ENCODE peak calls at places on chromosomes 2 and 18, in nine cellular contexts. One of them, this sample, is unnamed.

GRCh38 chr2:51620830-51621229 is 588.9 kb upstream of the NRXN1 start:
- DNase-seq in heart left ventricle: no peak
- DNase-seq in H54: no peak
- DNase-seq in vagina: no peak
- DNase-seq in uterus: no peak
- DNase-seq in A549: no peak
- DNase-seq in body of pancreas: no peak
- DNase-seq in sigmoid colon: no peak
- DNase-seq in K562: no peak
- DNase-seq in this sample: no peak

GRCh38 chr18:69956037-69956436 is 8.4 kb upstream of the CD226 start:
- DNase-seq in sigmoid colon: no peak
- DNase-seq in A549: no peak
- DNase-seq in vagina: no peak
- DNase-seq in K562: no peak
- DNase-seq in H54: no peak
- DNase-seq in uterus: peak
- DNase-seq in heart left ventricle: no peak
- DNase-seq in body of pancreas: no peak
- DNase-seq in this sample: no peak

GRCh38 chr2:139160838-139161237 is 380.6 kb upstream of the NXPH2 start:
- DNase-seq in A549: no peak
- DNase-seq in heart left ventricle: no peak
- DNase-seq in K562: no peak
- DNase-seq in sigmoid colon: no peak
- DNase-seq in body of pancreas: no peak
- DNase-seq in uterus: no peak
- DNase-seq in vagina: no peak
- DNase-seq in H54: no peak
- DNase-seq in this sample: no peak

GRCh38 chr2:60992985-60993392 is 24.5 kb upstream of the PEX13 start:
- DNase-seq in body of pancreas: no peak
- DNase-seq in A549: no peak
- DNase-seq in sigmoid colon: no peak
- DNase-seq in vagina: no peak
- DNase-seq in K562: no peak
- DNase-seq in H54: no peak
- DNase-seq in heart left ventricle: no peak
- DNase-seq in uterus: no peak
- DNase-seq in this sample: no peak

GRCh38 chr2:43425659-43426058 is 170.2 kb downstream of the THADA start:
- DNase-seq in vagina: no peak
- DNase-seq in K562: no peak
- DNase-seq in sigmoid colon: no peak
- DNase-seq in heart left ventricle: no peak
- DNase-seq in body of pancreas: no peak
- DNase-seq in H54: no peak
- DNase-seq in A549: no peak
- DNase-seq in uterus: no peak
- DNase-seq in this sample: peak

GRCh38 chr2:200247494-200247893 is 59.0 kb upstream of the SPATS2L start:
- DNase-seq in heart left ventricle: no peak
- DNase-seq in K562: no peak
- DNase-seq in H54: no peak
- DNase-seq in sigmoid colon: no peak
- DNase-seq in uterus: no peak
- DNase-seq in body of pancreas: no peak
- DNase-seq in A549: no peak
- DNase-seq in vagina: no peak
- DNase-seq in this sample: no peak

GRCh38 chr2:222572761-222573174 is 83.1 kb downstream of the FARSB start:
- DNase-seq in H54: no peak
- DNase-seq in body of pancreas: peak
- DNase-seq in heart left ventricle: peak
- DNase-seq in A549: peak
- DNase-seq in uterus: no peak
- DNase-seq in sigmoid colon: no peak
- DNase-seq in vagina: no peak
- DNase-seq in K562: no peak
- DNase-seq in this sample: peak

GRCh38 chr2:238506669-238507068 is 79.9 kb downstream of the ASB1 start:
- DNase-seq in K562: no peak
- DNase-seq in body of pancreas: no peak
- DNase-seq in heart left ventricle: no peak
- DNase-seq in vagina: no peak
- DNase-seq in A549: no peak
- DNase-seq in sigmoid colon: peak
- DNase-seq in H54: no peak
- DNase-seq in uterus: no peak
- DNase-seq in this sample: no peak

GRCh38 chr2:112257575-112257974 is 2.7 kb upstream of the ZC3H8 start:
- DNase-seq in H54: no peak
- DNase-seq in K562: no peak
- DNase-seq in sigmoid colon: no peak
- DNase-seq in body of pancreas: no peak
- DNase-seq in heart left ventricle: no peak
- DNase-seq in uterus: no peak
- DNase-seq in A549: peak
- DNase-seq in vagina: no peak
- DNase-seq in this sample: no peak

GRCh38 chr2:241304039-241304670 is 11.3 kb downstream of the HDLBP start:
- DNase-seq in body of pancreas: no peak
- DNase-seq in A549: no peak
- DNase-seq in vagina: no peak
- DNase-seq in heart left ventricle: no peak
- DNase-seq in uterus: no peak
- DNase-seq in H54: no peak
- DNase-seq in sigmoid colon: no peak
- DNase-seq in K562: no peak
- DNase-seq in this sample: no peak

GRCh38 chr2:20868377-20868776 is 45.5 kb upstream of the LDAH start:
- DNase-seq in body of pancreas: no peak
- DNase-seq in heart left ventricle: no peak
- DNase-seq in H54: no peak
- DNase-seq in uterus: no peak
- DNase-seq in sigmoid colon: no peak
- DNase-seq in K562: no peak
- DNase-seq in vagina: no peak
- DNase-seq in A549: no peak
- DNase-seq in this sample: no peak

GRCh38 chr2:68521037-68521436 is 53.7 kb downstream of the APLF start:
- DNase-seq in uterus: no peak
- DNase-seq in heart left ventricle: no peak
- DNase-seq in K562: no peak
- DNase-seq in H54: no peak
- DNase-seq in A549: no peak
- DNase-seq in sigmoid colon: no peak
- DNase-seq in body of pancreas: no peak
- DNase-seq in vagina: no peak
- DNase-seq in this sample: no peak

GRCh38 chr2:142796161-142796560 is 81.3 kb upstream of the KYNU start:
- DNase-seq in uterus: no peak
- DNase-seq in vagina: no peak
- DNase-seq in K562: no peak
- DNase-seq in sigmoid colon: no peak
- DNase-seq in heart left ventricle: no peak
- DNase-seq in body of pancreas: no peak
- DNase-seq in H54: no peak
- DNase-seq in A549: peak
- DNase-seq in this sample: no peak

GRCh38 chr2:42547446-42548295 is 20.8 kb upstream of the MTA3 start:
- DNase-seq in vagina: no peak
- DNase-seq in heart left ventricle: no peak
- DNase-seq in H54: no peak
- DNase-seq in K562: no peak
- DNase-seq in body of pancreas: no peak
- DNase-seq in uterus: no peak
- DNase-seq in sigmoid colon: no peak
- DNase-seq in A549: no peak
- DNase-seq in this sample: no peak

GRCh38 chr2:23434721-23435121 is 49.7 kb downstream of the KLHL29 start:
- DNase-seq in sigmoid colon: peak
- DNase-seq in body of pancreas: no peak
- DNase-seq in A549: no peak
- DNase-seq in uterus: no peak
- DNase-seq in heart left ventricle: no peak
- DNase-seq in K562: no peak
- DNase-seq in H54: no peak
- DNase-seq in vagina: no peak
- DNase-seq in this sample: no peak
- TF ChIP-seq POLR2A in sigmoid colon: no peak
- TF ChIP-seq POLR2A in body of pancreas: no peak
- TF ChIP-seq POLR2A in A549: no peak
- TF ChIP-seq POLR2A in uterus: no peak
- TF ChIP-seq POLR2A in heart left ventricle: no peak
- TF ChIP-seq POLR2A in K562: no peak
- TF ChIP-seq POLR2A in H54: no peak
- TF ChIP-seq POLR2A in vagina: no peak
- TF ChIP-seq POLR2A in this sample: no peak

DNA sequence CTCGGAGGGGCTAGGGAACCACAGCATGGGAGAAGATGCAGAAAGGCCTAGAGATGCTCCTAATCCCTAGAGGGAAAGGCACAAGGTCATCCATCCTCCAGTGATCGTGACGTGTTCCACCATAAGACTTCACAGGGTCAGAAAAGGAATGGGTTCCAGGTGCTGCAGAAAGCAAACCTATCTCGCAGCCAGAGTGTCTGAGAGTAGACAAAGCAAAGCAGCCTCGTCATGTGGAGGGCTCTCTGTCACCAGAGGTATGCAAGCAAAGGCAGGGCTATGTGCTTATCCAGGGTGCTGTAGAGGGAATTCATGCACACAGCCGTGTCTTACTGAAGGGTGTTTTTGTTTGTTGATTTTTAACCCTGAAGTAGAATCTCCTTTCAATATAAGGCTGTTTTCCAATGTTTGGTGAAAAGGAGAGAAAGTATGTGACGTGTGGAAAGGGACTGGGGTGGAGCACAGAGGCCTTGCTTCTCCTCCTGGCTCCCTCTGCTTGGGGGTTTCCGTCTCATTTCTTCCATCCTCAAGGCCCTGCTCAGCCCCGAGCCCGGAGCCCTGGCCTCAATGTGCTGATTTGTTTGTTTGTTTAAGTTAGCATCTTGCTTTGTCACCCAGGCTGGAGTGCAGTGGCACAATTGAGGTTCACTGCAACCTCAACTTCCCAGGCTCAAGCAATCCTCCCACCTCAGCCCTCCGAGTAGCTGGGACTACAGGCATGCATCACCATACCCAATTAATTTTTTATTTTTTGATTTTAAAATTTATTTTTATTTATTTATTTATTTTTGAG is 3.0 kb downstream of the GPR55 start:
- DNase-seq in body of pancreas: no peak
- DNase-seq in H54: no peak
- DNase-seq in K562: no peak
- DNase-seq in vagina: no peak
- DNase-seq in A549: no peak
- DNase-seq in uterus: no peak
- DNase-seq in heart left ventricle: no peak
- DNase-seq in sigmoid colon: peak
- DNase-seq in this sample: no peak
- TF ChIP-seq POLR2A in body of pancreas: no peak
- TF ChIP-seq POLR2A in H54: no peak
- TF ChIP-seq POLR2A in K562: no peak
- TF ChIP-seq POLR2A in vagina: no peak
- TF ChIP-seq POLR2A in A549: no peak
- TF ChIP-seq POLR2A in uterus: no peak
- TF ChIP-seq POLR2A in heart left ventricle: no peak
- TF ChIP-seq POLR2A in sigmoid colon: no peak
- TF ChIP-seq POLR2A in this sample: no peak

DNA sequence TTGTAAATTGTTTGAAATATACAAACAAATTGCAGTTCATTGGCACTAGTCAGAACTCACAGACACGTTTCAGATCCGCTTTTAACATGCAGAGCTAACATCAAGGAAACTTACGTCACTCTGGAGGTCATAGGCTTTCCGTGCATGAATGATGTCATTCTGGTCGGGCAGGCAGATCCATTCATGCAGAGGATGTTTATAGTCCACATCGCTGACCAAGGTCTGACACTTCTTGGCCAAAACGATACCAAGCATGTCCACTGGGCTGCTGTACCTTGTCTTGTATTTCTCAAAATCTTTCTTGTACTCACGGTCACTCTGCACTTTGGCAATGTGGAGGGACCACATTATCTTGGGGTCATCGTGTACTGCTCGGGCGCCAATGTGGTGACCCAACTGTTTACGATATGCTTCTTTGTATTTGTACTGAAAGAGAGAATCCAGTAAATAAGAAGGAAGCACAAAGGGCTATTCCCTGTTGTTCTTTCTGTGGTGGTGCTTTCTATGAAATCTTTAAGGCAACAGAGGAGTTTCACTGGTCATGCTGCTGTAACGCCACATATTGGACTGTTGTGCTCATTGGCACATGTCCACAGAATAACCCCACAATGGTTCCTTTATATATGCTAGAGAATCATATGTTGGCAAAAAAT is 114.8 kb downstream of the NEB start:
- DNase-seq in A549: peak
- DNase-seq in sigmoid colon: no peak
- DNase-seq in vagina: no peak
- DNase-seq in uterus: no peak
- DNase-seq in K562: no peak
- DNase-seq in H54: no peak
- DNase-seq in body of pancreas: no peak
- DNase-seq in heart left ventricle: no peak
- DNase-seq in this sample: no peak
- TF ChIP-seq POLR2A in A549: no peak
- TF ChIP-seq POLR2A in sigmoid colon: no peak
- TF ChIP-seq POLR2A in vagina: no peak
- TF ChIP-seq POLR2A in uterus: no peak
- TF ChIP-seq POLR2A in K562: no peak
- TF ChIP-seq POLR2A in H54: no peak
- TF ChIP-seq POLR2A in body of pancreas: no peak
- TF ChIP-seq POLR2A in heart left ventricle: no peak
- TF ChIP-seq POLR2A in this sample: no peak

DNA sequence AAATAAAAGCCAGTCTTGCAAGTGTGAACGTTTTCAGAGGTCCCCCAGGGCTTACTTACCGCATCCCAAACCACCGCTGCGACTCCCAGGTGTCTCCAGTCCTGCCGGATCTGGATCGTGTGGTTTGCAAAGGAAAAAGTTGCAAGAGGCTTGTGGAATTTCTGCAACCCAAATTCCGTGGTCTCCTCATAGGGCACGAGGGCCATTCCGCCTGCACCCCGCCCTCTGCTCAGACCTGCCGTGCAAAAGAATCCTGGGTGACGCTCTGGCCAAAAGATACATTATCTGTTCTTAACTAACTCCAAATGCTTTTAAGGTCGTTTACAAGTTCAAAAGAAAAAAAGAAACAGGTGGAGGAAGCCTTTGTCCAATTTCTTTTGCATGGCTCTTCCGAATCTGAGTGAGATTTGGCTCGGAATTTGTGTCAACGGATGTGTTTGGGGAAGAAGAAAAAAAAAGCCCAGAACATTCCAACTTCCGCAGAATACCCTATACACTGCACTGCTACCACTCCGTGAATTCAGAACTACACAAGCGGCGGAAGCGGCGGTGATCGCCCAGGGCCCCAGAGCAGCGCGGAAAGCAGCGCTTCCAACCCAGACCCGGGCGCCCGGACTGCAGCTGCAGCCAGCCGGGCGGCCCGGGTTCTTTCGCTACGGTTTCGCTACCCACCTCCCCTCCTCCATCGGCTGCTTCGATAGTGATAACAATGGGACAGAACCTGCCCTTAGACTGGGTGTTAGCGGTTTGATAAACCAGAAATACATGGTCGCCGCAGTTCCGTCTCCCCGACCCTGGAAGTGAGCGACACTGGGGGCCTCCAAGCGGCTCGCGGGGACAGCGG is 802 bp downstream of the METTL21A start:
- DNase-seq in K562: peak
- DNase-seq in heart left ventricle: peak
- DNase-seq in sigmoid colon: peak
- DNase-seq in H54: peak
- DNase-seq in uterus: peak
- DNase-seq in body of pancreas: peak
- DNase-seq in A549: peak
- DNase-seq in vagina: no peak
- DNase-seq in this sample: peak
- TF ChIP-seq POLR2A in K562: no peak
- TF ChIP-seq POLR2A in heart left ventricle: peak
- TF ChIP-seq POLR2A in sigmoid colon: no peak
- TF ChIP-seq POLR2A in H54: peak
- TF ChIP-seq POLR2A in uterus: no peak
- TF ChIP-seq POLR2A in body of pancreas: no peak
- TF ChIP-seq POLR2A in A549: peak
- TF ChIP-seq POLR2A in vagina: no peak
- TF ChIP-seq POLR2A in this sample: no peak

This sample was measured in erythroblast.